ENCODE peak calls at places on chromosomes 7 and 10, in eight cellular contexts. P is H54, N is GM12878, Z is lower leg skin, E is ovary, V is uterus, K is K562, I is right lobe of liver. O is an unnamed sample.

GRCh38 chr10:120746016-120746755 is 105.0 kb upstream of the WDR11 start:
- DNase-seq in P (no peak), N (no peak), I (no peak), E (no peak), Z (no peak), V (no peak), K (no peak), O (no peak)

GRCh38 chr7:18495412-18496335 is at the start of gene HDAC9:
- DNase-seq in E (no peak), N (peak; percentile 56), V (no peak), Z (no peak), P (no peak), K (no peak), I (no peak), O (no peak)

GRCh38 chr7:56007891-56008290 is 43.4 kb downstream of the PSPH start:
- DNase-seq in Z (no peak), V (no peak), N (no peak), P (no peak), I (no peak), E (no peak), K (no peak), O (no peak)

GRCh38 chr10:14329609-14330246 is 996 bp downstream of the FRMD4A start:
- DNase-seq in P (no peak), Z (no peak), I (no peak), K (no peak), E (no peak), V (no peak), N (no peak), O (no peak)

GRCh38 chr10:43892062-43892765 is 243.5 kb upstream of the ZNF32 start:
- DNase-seq in Z (no peak), V (no peak), I (no peak), K (no peak), E (no peak), P (no peak), N (no peak), O (no peak)

GRCh38 chr7:139768249-139768824 is 9.5 kb downstream of the HIPK2 start:
- DNase-seq in V (no peak), E (no peak), P (no peak), Z (no peak), I (no peak), K (no peak), N (no peak), O (no peak)

GRCh38 chr7:27593226-27593625 is 69.5 kb downstream of the HIBADH start:
- DNase-seq in K (no peak), I (no peak), N (no peak), Z (no peak), P (no peak), E (no peak), V (no peak), O (no peak)

GRCh38 chr7:93402944-93403343 is 170.8 kb downstream of the VPS50 start:
- DNase-seq in E (no peak), P (no peak), K (no peak), Z (no peak), N (no peak), I (no peak), V (no peak), O (no peak)

GRCh38 chr10:65753532-65753931 is 1172.3 kb upstream of the LRRTM3 start:
- DNase-seq in P (no peak), E (no peak), Z (no peak), I (no peak), K (no peak), V (no peak), N (no peak), O (no peak)

GRCh38 chr10:71611131-71611530 is 108.4 kb downstream of the C10orf105 start:
- DNase-seq in N (no peak), E (no peak), Z (no peak), I (no peak), K (no peak), P (no peak), V (no peak), O (no peak)

GRCh38 chr7:141550694-141551079 is 523 bp upstream of the AGK start:
- DNase-seq in K (no peak), V (peak; percentile 32), E (no peak), Z (no peak), I (no peak), N (no peak), P (peak; percentile 7), O (peak; percentile 10)

GRCh38 chr7:30907527-30908267 is 4.0 kb upstream of the AQP1 start:
- DNase-seq in P (no peak), V (no peak), Z (no peak), I (peak; percentile 41), N (no peak), E (no peak), K (no peak), O (no peak)

GRCh38 chr7:116534790-116535189 is 10.0 kb downstream of the CAV1 start:
- DNase-seq in P (no peak), E (peak; percentile 25), K (no peak), Z (no peak), N (no peak), V (peak; percentile 42), I (no peak), O (no peak)

GRCh38 chr7:68246189-68246633 is 1249.6 kb downstream of the TYW1 start:
- DNase-seq in K (no peak), Z (peak; percentile 56), E (no peak), N (no peak), V (no peak), I (no peak), P (peak; percentile 36), O (no peak)

GRCh38 chr7:4707980-4708411 is 25.9 kb downstream of the FOXK1 start:
- DNase-seq in N (no peak), K (no peak), I (no peak), P (no peak), E (no peak), V (no peak), Z (no peak), O (no peak)

GRCh38 chr7:118872568-118872967 is 648.1 kb downstream of the ANKRD7 start:
- DNase-seq in N (no peak), V (no peak), Z (peak; percentile 28), E (no peak), K (no peak), I (no peak), P (no peak), O (no peak)

GRCh38 chr10:30081182-30081581 is 21.8 kb upstream of the JCAD start:
- DNase-seq in I (no peak), Z (no peak), K (no peak), P (no peak), E (no peak), V (no peak), N (no peak), O (no peak)

GRCh38 chr10:92965314-92965713 is 95.3 kb upstream of the CYP26C1 start:
- DNase-seq in E (no peak), P (no peak), K (peak; percentile 51), Z (no peak), N (no peak), V (no peak), I (no peak), O (no peak)

GRCh38 chr10:28991326-28991725 is 297.5 kb upstream of the LYZL1 start:
- DNase-seq in I (no peak), Z (peak; percentile 18), K (no peak), P (peak; percentile 32), N (no peak), V (no peak), E (no peak), O (no peak)

GRCh38 chr10:95907454-95908253 is at the start of gene CC2D2B:
- DNase-seq in N (peak; percentile 27), I (peak; percentile 90), Z (peak; percentile 80), V (peak; percentile 81), K (peak; percentile 77), P (peak; percentile 86), E (peak; percentile 80), O (peak; percentile 69)
- TF ChIP-seq POLR2A in N (peak; percentile 64), I (no peak), Z (no peak), V (peak; percentile 18), K (peak; percentile 68), P (peak; percentile 55), E (no peak), O (peak; percentile 60)

DNA sequence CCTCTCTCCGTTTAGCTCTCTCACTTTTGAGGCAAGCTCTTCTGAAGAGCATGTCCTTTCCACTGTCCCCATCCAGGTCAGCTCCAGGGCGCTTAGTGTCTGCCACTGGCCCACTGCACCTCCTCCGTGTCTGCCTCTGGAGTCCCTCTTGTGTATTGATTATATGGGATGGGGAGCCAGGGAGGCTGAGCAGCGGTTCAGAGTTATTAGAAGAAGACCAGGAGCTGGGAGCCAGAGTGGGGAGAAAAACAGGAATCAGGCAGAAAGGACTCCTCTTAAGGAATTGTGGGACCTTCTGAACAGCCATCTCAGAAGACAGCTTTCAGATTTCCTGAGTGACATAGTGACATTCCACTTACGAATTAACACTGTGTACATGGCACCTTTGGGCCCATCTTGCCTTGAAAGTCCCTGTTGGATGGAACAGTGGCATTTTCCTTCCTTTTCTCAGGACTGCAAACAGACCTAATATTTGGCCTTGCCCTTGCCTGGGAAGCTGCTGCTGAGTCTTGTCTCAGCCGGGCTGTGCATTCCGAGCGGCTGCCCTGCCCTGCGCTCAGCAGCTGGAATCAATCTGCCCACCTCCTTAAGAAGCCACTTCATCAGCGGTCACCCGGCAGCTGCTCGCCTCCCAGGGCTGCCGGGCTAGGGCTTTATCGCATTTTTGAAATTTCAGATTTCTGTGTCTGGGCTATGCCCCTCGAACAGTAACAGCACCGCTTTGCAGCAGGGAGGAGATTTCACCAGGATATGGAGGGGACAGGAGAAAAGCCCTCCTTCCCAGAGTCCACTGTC is 81.1 kb upstream of the PRKG1 start:
- DNase-seq in E (peak; percentile 33), P (no peak), K (no peak), V (peak; percentile 33), Z (no peak), N (no peak), I (no peak), O (no peak)
- TF ChIP-seq POLR2A in E (no peak), P (no peak), K (no peak), V (no peak), Z (no peak), N (no peak), I (no peak), O (no peak)

GRCh38 chr10:33335550-33335799 is 1.0 kb upstream of the NRP1 start:
- DNase-seq in E (no peak), N (no peak), I (peak; percentile 67), K (no peak), P (no peak), V (no peak), Z (no peak), O (peak; percentile 24)

GRCh38 chr10:33337335-33337854 is 2.9 kb upstream of the NRP1 start:
- DNase-seq in Z (no peak), N (no peak), P (no peak), E (peak; percentile 49), I (no peak), K (no peak), V (no peak), O (no peak)

GRCh38 chr10:33336606-33337334 is 2.3 kb upstream of the NRP1 start:
- DNase-seq in E (peak; percentile 61), I (peak; percentile 77), P (no peak), K (no peak), N (no peak), V (peak; percentile 57), Z (no peak), O (peak; percentile 13)

GRCh38 chr10:33334839-33335549 is 527 bp upstream of the NRP1 start:
- DNase-seq in I (peak; percentile 83), V (peak; percentile 82), E (peak; percentile 86), N (no peak), K (no peak), Z (peak; percentile 58), P (peak; percentile 38), O (peak; percentile 27)

GRCh38 chr10:33335800-33336605 is 1.5 kb upstream of the NRP1 start:
- DNase-seq in N (no peak), V (peak; percentile 70), E (peak; percentile 73), I (peak; percentile 81), K (no peak), P (peak; percentile 74), Z (peak; percentile 29), O (peak; percentile 19)
- TF ChIP-seq POLR2A in N (no peak), V (peak; percentile 28), E (peak; percentile 33), I (peak; percentile 45), K (no peak), P (no peak), Z (no peak), O (no peak)

GRCh38 chr7:133081605-133082389 is at the start of gene CHCHD3:
- DNase-seq in Z (peak; percentile 98), N (peak; percentile 94), E (peak; percentile 97), P (peak; percentile 95), K (peak; percentile 100), I (peak; percentile 98), V (peak; percentile 97), O (peak; percentile 90)
- TF ChIP-seq POLR2A in Z (no peak), N (peak; percentile 87), E (peak; percentile 26), P (peak; percentile 85), K (peak; percentile 96), I (peak; percentile 55), V (peak; percentile 61), O (peak; percentile 87)

O was measured in GM12892.